ENCODE peak calls at places on chromosomes 3 and 15, in eight cellular contexts. M is T-cell, P is CD14-positive monocyte, B is substantia nigra, D is T1000, I is left ventricle myocardium superior, F is cardiac fibroblast, Y is neural crest cell. J is an unnamed sample.

GRCh38 chr15:57652481-57652880 is 54.0 kb upstream of the POLR2M start:
- DNase-seq in M (no peak), P (no peak), B (no peak), D (no peak), I (no peak), F (no peak), Y (no peak), J (peak)

GRCh38 chr15:41648770-41649169 is 11.4 kb upstream of the MGA start:
- DNase-seq in M (no peak), P (no peak), B (no peak), D (no peak), I (no peak), F (peak), Y (no peak), J (no peak)

GRCh38 chr3:193826126-193826795 is 233.3 kb downstream of the OPA1 start:
- DNase-seq in M (no peak), P (peak), B (no peak), D (no peak), I (no peak), F (peak), Y (no peak), J (no peak)

GRCh38 chr3:51671090-51672082 is at the start of gene TEX264:
- DNase-seq in M (peak), P (peak), B (peak), D (peak), I (peak), F (peak), Y (peak), J (peak)

GRCh38 chr3:57951106-57951882 is 56.9 kb upstream of the FLNB start:
- DNase-seq in M (no peak), P (peak), B (peak), D (peak), I (peak), F (peak), Y (no peak), J (peak)

GRCh38 chr15:67826717-67827560 is 1.6 kb downstream of the SKOR1 start:
- DNase-seq in M (no peak), P (no peak), B (no peak), D (no peak), I (no peak), F (no peak), Y (no peak), J (no peak)

GRCh38 chr3:124763644-124764358 is 33.5 kb downstream of the UMPS start:
- DNase-seq in M (no peak), P (no peak), B (no peak), D (no peak), I (no peak), F (no peak), Y (no peak), J (no peak)

GRCh38 chr15:95843241-95843851 is 487.2 kb upstream of the NR2F2 start:
- DNase-seq in M (no peak), P (no peak), B (peak), D (no peak), I (peak), F (peak), Y (peak), J (peak)

GRCh38 chr3:184016169-184016570 is 1.5 kb downstream of the ABCC5 start:
- DNase-seq in M (no peak), P (no peak), B (peak), D (no peak), I (peak), F (no peak), Y (no peak), J (no peak)

GRCh38 chr3:132211896-132212295 is 105.3 kb upstream of the ACP3 start:
- DNase-seq in M (no peak), P (no peak), B (no peak), D (no peak), I (no peak), F (no peak), Y (no peak), J (no peak)

GRCh38 chr3:148957586-148957985 is 33.8 kb upstream of the GYG1 start:
- DNase-seq in M (no peak), P (no peak), B (no peak), D (no peak), I (no peak), F (peak), Y (no peak), J (no peak)

GRCh38 chr3:196969001-196969659 is 497 bp upstream of the PIGZ start:
- DNase-seq in M (no peak), P (peak), B (peak), D (no peak), I (peak), F (peak), Y (no peak), J (no peak)

GRCh38 chr3:181604267-181604666 is 107.5 kb upstream of the SOX2 start:
- DNase-seq in M (no peak), P (no peak), B (no peak), D (no peak), I (no peak), F (no peak), Y (no peak), J (no peak)

GRCh38 chr3:100360757-100361496 is 26.4 kb downstream of the NIT2 start:
- DNase-seq in M (no peak), P (no peak), B (no peak), D (no peak), I (no peak), F (peak), Y (no peak), J (no peak)

GRCh38 chr3:50245831-50246516 is 10.0 kb downstream of the GNAI2 start:
- DNase-seq in M (peak), P (peak), B (peak), D (peak), I (peak), F (peak), Y (peak), J (peak)

GRCh38 chr15:33675246-33675645 is 293.1 kb upstream of the CHRM5 start:
- DNase-seq in M (no peak), P (no peak), B (no peak), D (no peak), I (no peak), F (peak), Y (no peak), J (no peak)

GRCh38 chr3:170751083-170751893 is 118.7 kb downstream of the RPL22L1 start:
- DNase-seq in M (no peak), P (no peak), B (no peak), D (peak), I (peak), F (peak), Y (no peak), J (no peak)

GRCh38 chr3:141368925-141369794 is 856 bp downstream of the ZBTB38 start:
- DNase-seq in M (no peak), P (no peak), B (no peak), D (no peak), I (no peak), F (peak), Y (no peak), J (no peak)

GRCh38 chr15:65331811-65332210 is 27.3 kb downstream of the RNU5B-1 start:
- DNase-seq in M (no peak), P (no peak), B (no peak), D (no peak), I (no peak), F (no peak), Y (no peak), J (no peak)

GRCh38 chr3:64462203-64463120 is 225.3 kb downstream of the ADAMTS9 start:
- DNase-seq in M (no peak), P (no peak), B (no peak), D (no peak), I (no peak), F (peak), Y (no peak), J (no peak)